ENCODE peak calls at places on chromosomes 7 and 10, in four cellular contexts. O, B, N and V are unnamed samples.

GRCh38 chr10:70352401-70353097 is 29.9 kb downstream of the LRRC20 start:
- DNase-seq in B (no peak), O (no peak), N (no peak), V (no peak)

GRCh38 chr7:106111671-106112117 is 418 bp downstream of the SYPL1 start:
- DNase-seq in O (peak; percentile 41), B (peak; percentile 72), N (no peak), V (no peak)

GRCh38 chr7:32583791-32584190 is 88.5 kb downstream of the AVL9 start:
- DNase-seq in N (no peak), B (no peak), O (no peak), V (peak; percentile 95)

GRCh38 chr7:2923886-2924574 is 79.9 kb upstream of the GNA12 start:
- DNase-seq in N (no peak), O (no peak), B (no peak), V (no peak)

GRCh38 chr7:55072251-55072650 is 53.4 kb downstream of the EGFR start:
- DNase-seq in N (no peak), O (no peak), B (no peak), V (no peak)

GRCh38 chr10:69751216-69751615 is 50.5 kb upstream of the COL13A1 start:
- DNase-seq in N (no peak), B (no peak), O (no peak), V (no peak)

GRCh38 chr10:77680811-77681210 is 43.2 kb upstream of the KCNMA1 start:
- DNase-seq in O (no peak), N (no peak), B (no peak), V (no peak)

GRCh38 chr10:23275355-23275754 is 69.2 kb downstream of the C10orf67 start:
- DNase-seq in B (no peak), N (no peak), O (no peak), V (no peak)

GRCh38 chr7:112204776-112205347 is 1.3 kb downstream of the DOCK4 start:
- DNase-seq in O (no peak), N (peak; percentile 27), B (peak; percentile 30), V (peak; percentile 13)

GRCh38 chr7:34096135-34096775 is 190.9 kb downstream of the BMPER start:
- DNase-seq in B (peak; percentile 99), O (no peak), N (no peak), V (peak; percentile 83)

GRCh38 chr10:43686414-43686813 is 37.7 kb upstream of the ZNF32 start:
- DNase-seq in B (no peak), O (no peak), N (no peak), V (no peak)

GRCh38 chr10:131425752-131426529 is 114.4 kb upstream of the TCERG1L start:
- DNase-seq in O (no peak), B (no peak), N (no peak), V (no peak)

GRCh38 chr10:36538945-36539586 is 586.3 kb upstream of the ANKRD30A start:
- DNase-seq in B (peak; percentile 72), O (no peak), N (no peak), V (peak; percentile 51)

GRCh38 chr10:124266468-124267230 is 152.1 kb downstream of the OAT start:
- DNase-seq in B (peak; percentile 11), O (no peak), N (no peak), V (no peak)

GRCh38 chr10:114258274-114258840 is 19.3 kb downstream of the VWA2 start:
- DNase-seq in B (no peak), N (no peak), O (no peak), V (no peak)

GRCh38 chr7:66315192-66315591 is 110.1 kb downstream of the TPST1 start:
- DNase-seq in O (no peak), B (no peak), N (no peak), V (peak; percentile 25)

GRCh38 chr7:157754416-157754790 is 417.6 kb downstream of the DNAJB6 start:
- DNase-seq in O (no peak), B (no peak), N (no peak), V (no peak)

GRCh38 chr10:43294241-43294658 is 27.4 kb upstream of the RASGEF1A start:
- DNase-seq in O (peak; percentile 57), B (no peak), N (peak; percentile 66), V (no peak)